ENCODE peak calls at places on chromosomes 4 and X, in five cellular contexts. R, L, F, W and K are unnamed samples.

GRCh38 chr4:3641501-3641900 is 109.3 kb upstream of the LRPAP1 start:
- DNase-seq in R (no peak), L (no peak), F (no peak), W (no peak), K (no peak)

GRCh38 chr4:116636917-116637316 is 448.5 kb downstream of the TRAM1L1 start:
- DNase-seq in R (no peak), L (no peak), F (no peak), W (no peak), K (no peak)

GRCh38 chrX:103157511-103158316 is 57.2 kb upstream of the BEX4 start:
- DNase-seq in R (no peak), L (no peak), F (peak), W (peak), K (peak)

GRCh38 chr4:20532096-20532495 is 168.2 kb upstream of the PACRGL start:
- DNase-seq in R (no peak), L (no peak), F (no peak), W (no peak), K (no peak)

GRCh38 chrX:110600745-110601310 is 194.8 kb downstream of the CHRDL1 start:
- DNase-seq in R (no peak), L (no peak), F (no peak), W (peak), K (no peak)

GRCh38 chr4:82515705-82516104 is 46.1 kb downstream of the TMEM150C start:
- DNase-seq in R (no peak), L (no peak), F (no peak), W (peak), K (no peak)

GRCh38 chr4:121789960-121790829 is 10.9 kb upstream of the EXOSC9 start:
- DNase-seq in R (no peak), L (no peak), F (no peak), W (peak), K (no peak)

GRCh38 chrX:7146703-7147430 is 645 bp upstream of the STS start:
- DNase-seq in R (peak), L (peak), F (no peak), W (no peak), K (no peak)

GRCh38 chr4:94653095-94653649 is 104.6 kb upstream of the BMPR1B start:
- DNase-seq in R (no peak), L (no peak), F (no peak), W (no peak), K (no peak)

GRCh38 chrX:39261446-39262147 is 460.3 kb downstream of the MID1IP1 start:
- DNase-seq in R (no peak), L (no peak), F (peak), W (peak), K (peak)

GRCh38 chrX:57353472-57354132 is 67.1 kb downstream of the FAAH2 start:
- DNase-seq in R (no peak), L (no peak), F (no peak), W (no peak), K (no peak)

GRCh38 chrX:42944381-42944998 is 166.5 kb upstream of the PPP1R2C start:
- DNase-seq in R (no peak), L (no peak), F (no peak), W (no peak), K (no peak)

GRCh38 chr4:76457885-76458284 is 22.9 kb downstream of the SHROOM3 start:
- DNase-seq in R (no peak), L (no peak), F (no peak), W (no peak), K (peak)

GRCh38 chrX:97389761-97390192 is 506.1 kb downstream of the RPA4 start:
- DNase-seq in R (no peak), L (no peak), F (no peak), W (peak), K (peak)

GRCh38 chr4:54668031-54668611 is 10.4 kb downstream of the KIT start:
- DNase-seq in R (no peak), L (no peak), F (no peak), W (no peak), K (no peak)

GRCh38 chr4:146646601-146647000 is 7.9 kb downstream of the POU4F2 start:
- DNase-seq in R (no peak), L (no peak), F (no peak), W (no peak), K (no peak)